ENCODE peak calls at places on chromosomes 6 and 20, in eight cellular contexts. Z is tibial nerve, Q is uterus, D is ovary, B is prostate gland, I is stomach, C is breast epithelium, V is A549. H is an unnamed sample.
A peak's percentile ranks its signal among the peaks of the same experiment; 100 is the strongest.

GRCh38 chr20:14991023-14991422 is 653.6 kb upstream of the FLRT3 start:
- DNase-seq in Q (no peak), V (peak; percentile 86), C (no peak), I (no peak), B (no peak), Z (no peak), D (no peak), H (no peak)

GRCh38 chr6:3609388-3609787 is 142.1 kb downstream of the PXDC1 start:
- DNase-seq in B (no peak), I (no peak), Z (no peak), V (no peak), C (no peak), D (no peak), Q (no peak), H (no peak)

GRCh38 chr6:116410945-116411623 is 40.3 kb downstream of the DSE start:
- DNase-seq in C (no peak), I (no peak), Z (no peak), Q (no peak), V (no peak), D (no peak), B (no peak), H (peak; percentile 17)

GRCh38 chr20:6767536-6768227 is at the start of gene BMP2:
- DNase-seq in B (peak; percentile 16), Z (peak; percentile 20), Q (no peak), I (peak; percentile 70), V (peak; percentile 48), D (peak; percentile 50), C (no peak), H (peak; percentile 77)

GRCh38 chr20:36519012-36519719 is 22.2 kb upstream of the MYL9 start:
- DNase-seq in I (no peak), D (no peak), C (no peak), V (no peak), Q (no peak), B (no peak), Z (no peak), H (no peak)

GRCh38 chr6:97052152-97052787 is 127.7 kb downstream of the KLHL32 start:
- DNase-seq in D (no peak), Z (no peak), V (no peak), I (no peak), C (no peak), Q (no peak), B (no peak), H (no peak)

GRCh38 chr20:17622086-17622850 is 52.4 kb downstream of the DSTN start:
- DNase-seq in Z (peak; percentile 8), I (peak; percentile 21), C (no peak), D (no peak), V (no peak), B (no peak), Q (peak; percentile 9), H (peak; percentile 4)

GRCh38 chr6:13302751-13303667 is 25.3 kb downstream of the TBC1D7 start:
- DNase-seq in V (peak; percentile 88), B (no peak), C (peak; percentile 52), I (peak; percentile 31), Q (peak; percentile 49), D (peak; percentile 29), Z (no peak), H (no peak)

GRCh38 chr20:4443016-4443415 is 278.7 kb upstream of the PRND start:
- DNase-seq in I (no peak), Q (no peak), V (no peak), D (no peak), B (no peak), Z (no peak), C (peak; percentile 40), H (no peak)

GRCh38 chr6:155177369-155177961 is 86.3 kb upstream of the CLDN20 start:
- DNase-seq in V (peak; percentile 63), Q (peak; percentile 60), C (no peak), B (peak; percentile 65), Z (no peak), D (no peak), I (peak; percentile 38), H (peak; percentile 50)

GRCh38 chr6:11972806-11973205 is 39.3 kb upstream of the HIVEP1 start:
- DNase-seq in C (no peak), B (no peak), V (no peak), I (no peak), D (no peak), Z (no peak), Q (no peak), H (no peak)

GRCh38 chr20:2932497-2932896 is 59.2 kb downstream of the PTPRA start:
- DNase-seq in B (no peak), I (no peak), V (no peak), Q (no peak), Z (no peak), C (no peak), D (no peak), H (no peak)

GRCh38 chr6:105675715-105676397 is 273.0 kb upstream of the PREP start:
- DNase-seq in I (no peak), C (no peak), V (peak; percentile 22), Q (no peak), B (no peak), Z (no peak), D (no peak), H (no peak)

GRCh38 chr20:39935921-39936320 is 753.1 kb downstream of the MAFB start:
- DNase-seq in Z (no peak), Q (no peak), V (no peak), C (no peak), I (no peak), B (no peak), D (no peak), H (no peak)

GRCh38 chr6:22106445-22106844 is 190.4 kb downstream of the PRL start:
- DNase-seq in Q (no peak), D (no peak), C (no peak), Z (no peak), I (no peak), V (no peak), B (no peak), H (no peak)

DNA sequence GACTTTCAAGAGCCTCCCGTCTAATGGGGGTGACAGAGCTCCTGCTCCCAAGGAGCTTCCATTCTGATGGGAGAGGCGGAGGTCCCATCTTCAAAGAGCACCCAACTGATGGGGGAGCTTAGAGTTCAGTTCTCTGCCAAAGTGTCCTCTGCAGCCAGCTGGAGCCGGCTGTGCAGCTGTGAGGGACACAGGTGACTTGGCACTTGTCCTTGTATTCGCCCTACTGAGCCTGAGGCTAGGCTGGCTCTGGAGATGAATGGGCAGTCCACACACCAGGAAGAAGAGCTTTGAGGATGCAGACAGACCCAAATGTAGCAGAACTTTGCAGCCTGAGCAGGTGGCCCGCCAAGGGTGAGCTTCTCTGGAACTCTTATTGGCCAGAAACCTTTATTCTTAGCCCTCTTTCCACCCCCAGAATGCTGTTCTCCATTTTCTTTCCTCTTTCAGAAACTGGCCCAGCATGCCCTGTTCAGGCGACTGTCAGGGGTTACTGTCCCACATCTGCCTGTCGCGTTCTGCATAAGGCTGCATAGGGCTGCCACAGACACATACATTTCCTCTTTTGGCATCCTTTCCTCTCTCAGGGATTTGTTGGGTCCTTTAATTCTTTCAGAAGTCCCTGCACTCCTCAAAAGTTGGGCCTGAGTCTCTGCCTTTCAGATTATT is 108.7 kb upstream of the LRFN2 start:
- DNase-seq in Q (no peak), D (no peak), B (no peak), V (no peak), Z (no peak), C (peak; percentile 69), I (peak; percentile 56), H (peak; percentile 33)
- H3K4me3 ChIP-seq in Q (no peak overlapping the region), D (no peak overlapping the region), B (no peak overlapping the region), V (no peak overlapping the region), Z (no peak overlapping the region), C (no peak overlapping the region), I (no peak overlapping the region), H (no peak overlapping the region)

GRCh38 chr20:46361386-46361785 is 45.0 kb downstream of the ELMO2 start:
- DNase-seq in I (no peak), D (no peak), Q (no peak), Z (no peak), V (no peak), C (no peak), B (no peak), H (no peak)

GRCh38 chr20:46363874-46364669 is 42.3 kb downstream of the ELMO2 start:
- DNase-seq in Z (peak; percentile 69), V (peak; percentile 86), D (peak; percentile 91), Q (peak; percentile 84), C (peak; percentile 84), B (peak; percentile 83), I (peak; percentile 87), H (peak; percentile 84)

GRCh38 chr20:46361811-46362210 is 44.6 kb downstream of the ELMO2 start:
- DNase-seq in C (no peak), B (no peak), Z (no peak), I (no peak), V (no peak), Q (no peak), D (no peak), H (no peak)

GRCh38 chr20:46364670-46365482 is 41.5 kb downstream of the ELMO2 start:
- DNase-seq in Q (no peak), D (no peak), Z (no peak), I (no peak), B (no peak), C (no peak), V (no peak), H (no peak)

GRCh38 chr20:46362931-46363872 is 43.2 kb downstream of the ELMO2 start:
- DNase-seq in D (no peak), C (no peak), Q (no peak), B (no peak), Z (no peak), V (no peak), I (no peak), H (no peak)
- TF ChIP-seq POLR2A in D (no peak), C (no peak), Q (no peak), B (no peak), Z (no peak), V (no peak), I (no peak), H (no peak)

GRCh38 chr6:8102122-8102958 is at the start of gene EEF1E1:
- DNase-seq in C (peak; percentile 94), D (peak; percentile 93), Q (peak; percentile 93), Z (peak; percentile 83), B (peak; percentile 96), I (peak; percentile 97), V (peak; percentile 94), H (peak; percentile 97)

GRCh38 chr6:8103726-8104125 is 1.4 kb upstream of the EEF1E1 start:
- DNase-seq in D (no peak), Z (no peak), B (no peak), Q (no peak), I (no peak), V (no peak), C (no peak), H (no peak)

DNA sequence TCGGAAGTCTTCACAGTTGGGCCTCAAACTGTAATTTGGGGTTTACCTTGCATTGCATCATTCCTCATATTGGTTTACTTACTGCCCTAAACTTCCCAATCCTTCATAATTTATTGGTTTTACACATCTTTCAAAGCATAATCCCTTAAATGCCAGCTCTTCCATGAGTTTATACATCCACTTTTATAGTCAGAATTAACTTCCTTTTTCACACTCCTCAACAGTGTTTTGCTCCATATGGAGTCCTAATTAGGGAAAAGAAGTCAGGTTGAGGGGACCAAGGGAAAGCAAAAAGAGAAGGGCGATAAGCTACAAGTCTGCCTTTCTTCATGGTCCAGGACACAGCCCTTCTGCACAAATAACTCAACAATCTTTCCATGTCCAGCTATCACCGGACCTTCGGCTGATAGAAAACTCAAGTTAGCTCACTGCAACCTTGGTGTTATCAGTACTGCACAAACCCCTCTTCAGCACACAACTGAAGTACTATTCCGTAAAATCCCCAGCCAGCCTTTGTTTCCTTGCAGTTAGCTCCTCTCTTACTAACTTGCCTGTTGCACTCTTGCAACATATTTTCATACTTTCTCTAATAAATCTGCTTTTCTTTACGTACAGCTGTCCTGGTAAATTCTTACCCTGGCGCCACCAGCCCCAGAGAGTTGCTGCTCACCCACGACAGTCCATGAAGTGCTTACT is 2.0 kb downstream of the EEF1E1 start:
- DNase-seq in B (no peak), D (no peak), Q (no peak), C (no peak), Z (no peak), I (no peak), V (no peak), H (no peak)
- H3K4me3 ChIP-seq in B (no peak overlapping the region), D (no peak overlapping the region), Q (no peak overlapping the region), C (no peak overlapping the region), Z (no peak overlapping the region), I (no peak overlapping the region), V (peak overlapping the region; percentile 62), H (no peak overlapping the region)

GRCh38 chr20:63843222-63843621 is 12.2 kb upstream of the ZBTB46 start:
- DNase-seq in I (no peak), Q (no peak), D (no peak), C (no peak), V (no peak), Z (no peak), B (no peak), H (no peak)
- TF ChIP-seq POLR2A in I (no peak), Q (no peak), D (no peak), C (no peak), V (no peak), Z (no peak), B (no peak), H (no peak)